ENCODE peak calls at places on chromosome 15, in five cellular contexts. R is dorsolateral prefrontal cortex; Z is activated CD4-positive, alpha-beta memory T cell treated with anti-CD3 and anti-CD28 coated beads, Interleukin-2, amount 10 ng/mL, durations not matched to agents 7 days and 5 days; L is DMS153; Q is IMR-90. Y is an unnamed sample.

GRCh38 chr15:89499156-89499555 is 2.8 kb upstream of the RHCG start:
- DNase-seq in R (no peak), L (no peak), Q (no peak), Z (no peak), Y (no peak)

GRCh38 chr15:45657769-45658545 is 23.1 kb downstream of the SQOR start:
- DNase-seq in Z (no peak), R (no peak), Q (no peak), L (no peak), Y (no peak)

GRCh38 chr15:69813881-69814280 is 283.8 kb downstream of the TLE3 start:
- DNase-seq in Z (no peak), L (no peak), Q (no peak), R (no peak), Y (no peak)

GRCh38 chr15:54101664-54102270 is 123.5 kb downstream of the UNC13C start:
- DNase-seq in R (no peak), Q (peak), L (no peak), Z (no peak), Y (no peak)

GRCh38 chr15:66196565-66196964 is 57.0 kb downstream of the MEGF11 start:
- DNase-seq in Z (no peak), L (no peak), Q (peak), R (no peak), Y (no peak)

GRCh38 chr15:56467626-56468025 is 2.7 kb upstream of the MNS1 start:
- DNase-seq in Z (no peak), R (no peak), Q (no peak), L (no peak), Y (no peak)

GRCh38 chr15:58903232-58903631 is 30.2 kb downstream of the SLTM start:
- DNase-seq in R (no peak), Z (no peak), L (no peak), Q (peak), Y (no peak)

GRCh38 chr15:62770752-62771151 is 271.8 kb upstream of the TPM1 start:
- DNase-seq in L (no peak), R (no peak), Z (no peak), Q (peak), Y (no peak)

GRCh38 chr15:42640103-42640502 is 64.7 kb downstream of the STARD9 start:
- DNase-seq in L (no peak), Z (no peak), R (no peak), Q (no peak), Y (no peak)

GRCh38 chr15:70974004-70974832 is 81.6 kb downstream of the LRRC49 start:
- DNase-seq in R (no peak), Q (peak), Z (no peak), L (no peak), Y (no peak)

GRCh38 chr15:85402195-85402921 is 22.0 kb downstream of the AKAP13 start:
- DNase-seq in Z (no peak), Q (peak), L (no peak), R (no peak), Y (no peak)

GRCh38 chr15:57570994-57571393 is 20.7 kb upstream of the MYZAP start:
- DNase-seq in R (no peak), Q (peak), Z (no peak), L (no peak), Y (no peak)

GRCh38 chr15:73996939-73997338 is 2.4 kb downstream of the PML start:
- DNase-seq in Z (peak), L (peak), R (no peak), Q (no peak), Y (no peak)

GRCh38 chr15:78034495-78035191 is 42.9 kb downstream of the TBC1D2B start:
- DNase-seq in Z (peak), R (no peak), L (no peak), Q (peak), Y (no peak)

GRCh38 chr15:71079208-71080044 is 35.8 kb upstream of the THSD4 start:
- DNase-seq in L (no peak), R (no peak), Q (peak), Z (no peak), Y (no peak)

GRCh38 chr15:31326729-31327673 is at the start of gene KLF13:
- DNase-seq in L (no peak), Q (peak), R (no peak), Z (peak), Y (no peak)

GRCh38 chr15:62296756-62297507 is 131.8 kb upstream of the C2CD4B start:
- DNase-seq in L (no peak), Z (no peak), R (no peak), Q (no peak), Y (no peak)

GRCh38 chr15:73631915-73632669 is 1.1 kb downstream of the NPTN start:
- DNase-seq in Z (no peak), R (no peak), L (no peak), Q (peak), Y (no peak)

GRCh38 chr15:68418611-68419161 is 13.3 kb downstream of the ITGA11 start:
- DNase-seq in R (no peak), L (no peak), Q (peak), Z (no peak), Y (peak)

GRCh38 chr15:99965376-99965775 is 232.1 kb upstream of the LYSMD4 start:
- DNase-seq in R (no peak), L (no peak), Z (no peak), Q (no peak), Y (no peak)

GRCh38 chr15:80977627-80978036 is 12.0 kb downstream of the MESD start:
- DNase-seq in R (peak), Q (no peak), L (peak), Z (peak), Y (no peak)

GRCh38 chr15:32857732-32858131 is 139.9 kb downstream of the GREM1 start:
- DNase-seq in R (no peak), Z (no peak), Q (no peak), L (no peak), Y (no peak)

GRCh38 chr15:47602124-47602523 is 115.2 kb upstream of the SEMA6D start:
- DNase-seq in Q (no peak), R (no peak), L (no peak), Z (no peak), Y (no peak)

GRCh38 chr15:77644543-77645247 is 12.0 kb upstream of the LINGO1 start:
- DNase-seq in Z (no peak), Q (no peak), R (no peak), L (no peak), Y (no peak)

GRCh38 chr15:83871808-83872559 is 218.1 kb downstream of the ADAMTSL3 start:
- DNase-seq in L (no peak), Q (peak), R (no peak), Z (no peak), Y (no peak)

GRCh38 chr15:92879949-92880725 is 20.0 kb upstream of the CHD2 start:
- DNase-seq in L (no peak), R (no peak), Q (no peak), Z (peak), Y (no peak)

GRCh38 chr15:68271854-68272471 is 5.6 kb upstream of the FEM1B start:
- DNase-seq in R (peak), L (no peak), Z (no peak), Q (peak), Y (peak)

GRCh38 chr15:88656760-88657221 is 18.0 kb downstream of the ISG20 start:
- DNase-seq in L (no peak), Q (no peak), R (no peak), Z (no peak), Y (no peak)

Y was measured in SHP77 treated with DMSO at 0.1 percent for 48 hours.